ENCODE peak calls at places on chromosomes 2 and 18, in seven cellular contexts. N is lower lobe of right lung, G is dorsolateral prefrontal cortex, Z is RWPE1, W is PC-3, V is tibial artery, A is cardiac fibroblast. U is an unnamed sample.

GRCh38 chr2:182280128-182280527 is 146.7 kb downstream of the PDE1A start:
- DNase-seq in G (no peak), A (peak), Z (no peak), N (no peak), W (no peak), V (no peak), U (no peak)

GRCh38 chr2:10844083-10844482 is 31.5 kb upstream of the PDIA6 start:
- DNase-seq in W (peak), N (peak), V (peak), G (no peak), A (peak), Z (peak), U (peak)

GRCh38 chr18:38565513-38565912 is 999.9 kb upstream of the CELF4 start:
- DNase-seq in W (no peak), Z (no peak), V (no peak), N (no peak), A (no peak), G (no peak), U (no peak)

GRCh38 chr2:224518806-224519580 is 66.2 kb downstream of the CUL3 start:
- DNase-seq in Z (peak), V (no peak), N (no peak), A (peak), W (peak), G (no peak), U (no peak)

GRCh38 chr2:109356251-109357035 is 227.4 kb downstream of the SH3RF3 start:
- DNase-seq in N (no peak), G (no peak), W (no peak), A (no peak), V (no peak), Z (no peak), U (no peak)

GRCh38 chr18:25974630-25975077 is 115.8 kb downstream of the SS18 start:
- DNase-seq in W (no peak), N (no peak), A (no peak), Z (no peak), G (no peak), V (no peak), U (no peak)

GRCh38 chr18:69353023-69353422 is 47.7 kb upstream of the DOK6 start:
- DNase-seq in Z (no peak), G (no peak), A (no peak), V (no peak), W (no peak), N (no peak), U (no peak)

GRCh38 chr2:16604236-16604635 is 61.4 kb downstream of the CYRIA start:
- DNase-seq in G (no peak), W (no peak), A (no peak), V (no peak), N (no peak), Z (peak), U (no peak)

GRCh38 chr2:206627632-206628031 is 14.7 kb upstream of the FAM237A start:
- DNase-seq in W (no peak), V (no peak), N (no peak), A (no peak), Z (no peak), G (no peak), U (no peak)

GRCh38 chr18:57579928-57580327 is 6.6 kb downstream of the FECH start:
- DNase-seq in W (no peak), Z (no peak), A (no peak), G (no peak), N (no peak), V (no peak), U (no peak)

GRCh38 chr2:68912732-68913131 is 40.0 kb downstream of the GKN2 start:
- DNase-seq in V (no peak), G (no peak), N (no peak), W (no peak), A (no peak), Z (no peak), U (no peak)

GRCh38 chr2:188046437-188046836 is 245.2 kb upstream of the GULP1 start:
- DNase-seq in G (no peak), Z (no peak), V (no peak), A (no peak), N (no peak), W (no peak), U (no peak)

GRCh38 chr2:45010706-45011036 is 1.4 kb upstream of the SIX2 start:
- DNase-seq in G (no peak), W (no peak), V (no peak), N (no peak), A (no peak), Z (no peak), U (no peak)

GRCh38 chr2:178882666-178883440 is 75.6 kb upstream of the TTN start:
- DNase-seq in Z (peak), V (no peak), A (peak), G (no peak), N (no peak), W (peak), U (no peak)

GRCh38 chr2:223262946-223263345 is 211.0 kb downstream of the KCNE4 start:
- DNase-seq in W (peak), Z (peak), G (no peak), N (no peak), V (no peak), A (no peak), U (no peak)

GRCh38 chr2:881204-881918 is 69.3 kb upstream of the SNTG2 start:
- DNase-seq in N (no peak), W (no peak), V (peak), A (no peak), Z (no peak), G (no peak), U (no peak)

GRCh38 chr2:241859017-241859435 is 332 bp upstream of the PDCD1 start:
- DNase-seq in N (no peak), V (no peak), Z (no peak), W (no peak), A (no peak), G (no peak), U (no peak)

GRCh38 chr2:23645181-23645808 is 260.3 kb downstream of the KLHL29 start:
- DNase-seq in A (no peak), Z (no peak), W (no peak), N (no peak), G (no peak), V (no peak), U (no peak)

GRCh38 chr2:237427807-237428506 is 14.0 kb upstream of the COL6A3 start:
- DNase-seq in V (no peak), Z (no peak), A (no peak), G (no peak), N (no peak), W (no peak), U (no peak)

GRCh38 chr2:24477229-24477628 is 13.8 kb upstream of the NCOA1 start:
- DNase-seq in G (no peak), A (no peak), N (no peak), V (no peak), Z (no peak), W (no peak), U (no peak)

GRCh38 chr2:233143700-233144331 is 83.7 kb downstream of the INPP5D start:
- DNase-seq in V (no peak), G (no peak), Z (no peak), A (no peak), N (no peak), W (no peak), U (no peak)

GRCh38 chr2:142741764-142742269 is 135.6 kb upstream of the KYNU start:
- DNase-seq in Z (no peak), G (no peak), A (no peak), W (no peak), N (no peak), V (no peak), U (no peak)

GRCh38 chr18:77479047-77479446 is 229.4 kb downstream of the GALR1 start:
- DNase-seq in N (no peak), Z (no peak), A (no peak), W (no peak), V (no peak), G (no peak), U (no peak)

DNA sequence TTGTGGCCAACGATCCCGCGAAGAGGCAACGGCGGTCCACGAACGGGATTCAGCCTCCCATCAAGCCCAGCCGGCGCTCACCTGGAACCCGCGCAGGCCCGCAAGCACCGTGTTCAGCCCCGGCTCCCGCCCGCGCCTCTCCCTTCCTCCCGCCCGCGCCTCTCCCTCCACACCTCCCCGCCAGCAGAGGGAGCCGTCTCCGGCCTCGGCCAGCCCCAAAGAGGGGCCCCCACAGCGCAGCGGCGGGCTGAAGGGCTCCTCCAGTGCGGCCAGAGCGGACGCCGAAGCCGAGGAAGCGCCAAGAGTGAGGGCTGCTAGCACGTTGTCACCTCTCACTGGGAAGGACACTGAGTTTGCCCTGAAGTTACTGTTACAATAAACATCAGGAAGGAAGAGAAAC is 55.3 kb upstream of the LAPTM4A start:
- DNase-seq in V (no peak), W (peak), Z (peak), A (no peak), N (peak), G (no peak), U (peak)
- TF ChIP-seq CTCF in V (no peak), W (peak), Z (peak), A (peak), N (peak), G (peak), U (peak)

DNA sequence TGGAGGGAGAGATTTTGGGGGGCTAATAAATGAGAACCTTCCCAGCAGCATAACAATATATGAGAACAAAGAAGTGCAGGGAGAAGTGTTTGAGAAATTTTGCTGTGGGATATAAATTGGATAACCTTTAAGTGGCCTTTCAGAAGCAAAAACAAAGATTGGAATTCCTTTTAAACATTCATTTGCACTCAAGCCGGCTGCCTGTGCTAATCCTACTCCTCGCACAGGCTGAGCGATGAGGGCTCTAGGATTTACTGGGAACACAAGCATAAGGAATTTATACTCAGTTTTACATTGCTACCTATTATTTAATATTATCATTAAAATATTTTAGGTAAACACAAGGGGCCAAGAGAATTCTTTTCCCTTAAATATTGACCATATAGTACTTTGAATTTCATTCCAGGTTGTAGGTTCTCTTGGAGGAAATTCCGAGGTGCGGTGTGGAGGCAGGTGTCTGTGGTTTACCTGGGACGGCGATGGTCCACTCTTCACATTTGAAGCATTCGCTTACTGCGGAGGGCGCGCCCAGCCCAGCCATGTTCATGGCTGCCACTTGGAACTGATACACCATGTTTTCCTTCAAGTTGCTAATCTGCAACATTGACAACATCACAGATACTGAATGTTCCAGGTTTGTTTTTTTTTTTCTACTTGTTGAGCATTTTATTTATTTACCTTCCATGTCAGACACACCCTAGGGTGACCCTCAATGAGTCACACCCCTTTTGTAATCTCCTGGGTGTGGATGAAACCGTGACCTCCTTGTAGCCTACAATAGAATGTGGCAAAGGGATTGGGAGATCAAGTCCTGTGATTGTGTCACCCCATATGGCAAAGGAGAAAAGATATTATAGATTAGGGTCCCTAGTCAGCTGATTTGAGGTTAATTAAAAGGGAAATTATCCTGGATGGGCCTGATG is 100.1 kb downstream of the MYOM1 start:
- DNase-seq in N (peak), W (peak), V (no peak), G (no peak), Z (peak), A (no peak), U (no peak)
- TF ChIP-seq CTCF in N (no peak), W (no peak), V (no peak), G (no peak), Z (no peak), A (no peak), U (no peak)

GRCh38 chr2:190507135-190507534 is 27.4 kb downstream of the NEMP2 start:
- DNase-seq in G (no peak), W (no peak), Z (no peak), A (no peak), N (no peak), V (no peak), U (no peak)

GRCh38 chr2:190513877-190514276 is 20.6 kb downstream of the NEMP2 start:
- DNase-seq in N (no peak), Z (no peak), G (no peak), W (no peak), V (no peak), A (no peak), U (no peak)

GRCh38 chr2:190512539-190513095 is 21.9 kb downstream of the NEMP2 start:
- DNase-seq in V (no peak), Z (no peak), A (no peak), N (no peak), W (no peak), G (no peak), U (no peak)

GRCh38 chr2:190514676-190515075 is 19.8 kb downstream of the NEMP2 start:
- DNase-seq in V (no peak), Z (no peak), G (no peak), A (no peak), W (no peak), N (no peak), U (no peak)

DNA sequence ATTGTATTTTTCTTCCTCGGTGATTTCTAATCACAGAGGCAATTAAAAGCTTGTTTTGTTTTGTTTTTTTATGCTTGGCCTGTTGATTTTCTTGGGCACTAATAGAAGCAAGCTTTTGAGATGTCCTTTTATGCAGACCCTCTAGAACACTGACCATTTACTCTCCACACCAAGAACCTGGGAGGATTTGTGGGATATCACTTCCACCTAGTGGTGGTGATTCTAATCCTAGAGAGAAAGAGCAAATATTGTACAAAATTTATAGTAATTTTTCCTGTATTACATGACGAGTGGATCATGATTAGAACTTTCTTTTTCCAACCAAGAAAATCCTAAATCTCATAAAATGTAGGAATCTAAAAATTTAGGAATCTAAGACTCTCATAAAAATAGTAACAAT is 23.4 kb downstream of the NEMP2 start:
- DNase-seq in A (peak), Z (no peak), G (no peak), W (peak), V (no peak), N (no peak), U (no peak)
- TF ChIP-seq CTCF in A (peak), Z (peak), G (peak), W (peak), V (peak), N (peak), U (peak)

GRCh38 chr2:176814740-176815367 is 397.7 kb upstream of the HNRNPA3 start:
- DNase-seq in Z (peak), N (no peak), V (no peak), G (no peak), W (peak), A (peak), U (no peak)

GRCh38 chr2:176814274-176814673 is 398.3 kb upstream of the HNRNPA3 start:
- DNase-seq in G (no peak), A (no peak), N (no peak), Z (no peak), V (no peak), W (peak), U (no peak)

GRCh38 chr2:176813526-176814179 is 398.9 kb upstream of the HNRNPA3 start:
- DNase-seq in N (no peak), A (no peak), G (no peak), V (no peak), Z (no peak), W (no peak), U (no peak)

GRCh38 chr2:176818653-176819052 is 393.9 kb upstream of the HNRNPA3 start:
- DNase-seq in V (no peak), W (no peak), G (no peak), N (no peak), A (no peak), Z (no peak), U (no peak)

DNA sequence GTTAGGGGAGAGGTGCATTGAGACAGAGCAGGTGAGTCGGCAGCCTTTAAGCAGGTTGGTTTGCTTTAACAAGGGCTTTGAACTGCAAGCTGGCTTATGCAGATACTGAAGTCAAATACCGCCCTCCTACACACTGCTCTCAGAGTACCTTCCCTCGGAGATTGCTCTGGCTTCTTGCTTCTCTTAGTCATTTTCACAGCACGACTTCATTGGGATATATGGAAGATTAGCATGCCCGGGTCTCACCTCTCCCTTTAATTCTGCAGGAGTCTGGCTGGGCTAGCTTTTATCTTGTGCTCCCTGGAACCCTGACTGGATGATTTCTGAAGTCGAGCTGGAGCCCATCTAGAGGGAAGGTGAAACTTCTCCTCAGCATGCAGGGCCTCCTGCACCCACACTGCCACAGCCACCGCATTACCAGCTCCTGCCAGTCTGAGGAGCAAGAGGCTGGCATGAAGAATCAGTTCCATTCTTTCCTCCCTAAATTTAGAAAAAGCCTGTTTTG is 395.5 kb upstream of the HNRNPA3 start:
- DNase-seq in W (peak), A (no peak), Z (no peak), G (peak), N (no peak), V (no peak), U (no peak)
- TF ChIP-seq CTCF in W (peak), A (peak), Z (no peak), G (no peak), N (no peak), V (no peak), U (no peak)

GRCh38 chr2:186456941-186457340 is 29.1 kb upstream of the ZC3H15 start:
- DNase-seq in Z (no peak), G (no peak), A (peak), N (no peak), W (peak), V (no peak), U (no peak)

GRCh38 chr2:186455613-186456012 is 30.4 kb upstream of the ZC3H15 start:
- DNase-seq in A (no peak), N (no peak), V (no peak), Z (no peak), W (no peak), G (no peak), U (no peak)

GRCh38 chr2:186459009-186459408 is 27.1 kb upstream of the ZC3H15 start:
- DNase-seq in V (no peak), Z (no peak), N (no peak), A (peak), W (peak), G (no peak), U (no peak)

GRCh38 chr2:186457908-186458307 is 28.2 kb upstream of the ZC3H15 start:
- DNase-seq in A (no peak), G (no peak), N (no peak), V (no peak), Z (no peak), W (no peak), U (no peak)

GRCh38 chr2:186460465-186460864 is 25.6 kb upstream of the ZC3H15 start:
- DNase-seq in V (no peak), A (peak), Z (no peak), W (peak), G (no peak), N (no peak), U (no peak)
- TF ChIP-seq CTCF in V (no peak), A (peak), Z (peak), W (peak), G (no peak), N (peak), U (peak)

GRCh38 chr18:55780591-55781071 is 192.6 kb upstream of the TCF4 start:
- DNase-seq in N (no peak), W (no peak), A (peak), V (no peak), G (no peak), Z (no peak), U (no peak)

GRCh38 chr18:55781481-55781957 is 193.5 kb upstream of the TCF4 start:
- DNase-seq in V (no peak), G (peak), A (peak), Z (peak), N (no peak), W (peak), U (peak)

GRCh38 chr18:55778731-55779460 is 190.9 kb upstream of the TCF4 start:
- DNase-seq in G (no peak), W (no peak), N (no peak), V (no peak), A (peak), Z (no peak), U (no peak)

GRCh38 chr18:55779461-55779710 is 191.4 kb upstream of the TCF4 start:
- DNase-seq in A (peak), G (no peak), N (peak), Z (no peak), W (no peak), V (no peak), U (no peak)

GRCh38 chr18:55779711-55780590 is 192.0 kb upstream of the TCF4 start:
- DNase-seq in N (peak), A (peak), Z (peak), W (no peak), G (peak), V (no peak), U (peak)
- TF ChIP-seq CTCF in N (peak), A (no peak), Z (peak), W (no peak), G (peak), V (peak), U (peak)

GRCh38 chr2:37000273-37000780 is 34.0 kb upstream of the STRN start:
- DNase-seq in V (no peak), N (no peak), Z (peak), W (peak), G (no peak), A (peak), U (no peak)
- TF ChIP-seq CTCF in V (no peak), N (no peak), Z (no peak), W (no peak), G (no peak), A (no peak), U (no peak)

U was measured in neural crest cell.